ENCODE peak calls at places on chromosomes 5 and 9, in four cellular contexts. N, U, D and Z are unnamed samples.

GRCh38 chr5:134958755-134959154 is 9.0 kb upstream of the CATSPER3 start:
- DNase-seq in N (no peak), U (no peak), D (no peak), Z (no peak)

GRCh38 chr9:134282138-134282650 is 44.1 kb upstream of the RXRA start:
- DNase-seq in N (no peak), U (no peak), D (no peak), Z (no peak)

GRCh38 chr9:91905958-91906585 is 44.0 kb downstream of the ROR2 start:
- DNase-seq in N (no peak), U (peak; percentile 44), D (peak; percentile 10), Z (peak; percentile 39)

GRCh38 chr5:31097851-31098250 is 95.6 kb upstream of the CDH6 start:
- DNase-seq in N (no peak), U (no peak), D (no peak), Z (no peak)

GRCh38 chr9:123434619-123435240 is 78.7 kb downstream of the CRB2 start:
- DNase-seq in N (peak; percentile 35), U (no peak), D (no peak), Z (no peak)

GRCh38 chr9:109880276-109881169 is 100.5 kb downstream of the PALM2AKAP2 start:
- DNase-seq in N (no peak), U (no peak), D (no peak), Z (peak; percentile 68)

GRCh38 chr9:122402403-122403268 is 31.8 kb downstream of the PTGS1 start:
- DNase-seq in N (no peak), U (no peak), D (no peak), Z (no peak)

GRCh38 chr5:86768699-86769202 is 151.0 kb downstream of the COX7C start:
- DNase-seq in N (no peak), U (no peak), D (no peak), Z (no peak)

GRCh38 chr9:33778700-33779351 is 16.5 kb upstream of the PRSS3 start:
- DNase-seq in N (no peak), U (peak; percentile 44), D (peak; percentile 22), Z (peak; percentile 67)

GRCh38 chr5:27491746-27492439 is 453.5 kb upstream of the CDH9 start:
- DNase-seq in N (no peak), U (no peak), D (no peak), Z (no peak)

GRCh38 chr5:103598997-103599556 is 36.5 kb upstream of the NUDT12 start:
- DNase-seq in N (no peak), U (no peak), D (no peak), Z (no peak)

GRCh38 chr5:119359737-119360413 is 4.1 kb downstream of the TNFAIP8 start:
- DNase-seq in N (no peak), U (no peak), D (no peak), Z (no peak)

GRCh38 chr5:29218138-29218537 is 1975.3 kb upstream of the CDH6 start:
- DNase-seq in N (no peak), U (no peak), D (no peak), Z (no peak)

GRCh38 chr9:124038239-124038638 is 26.7 kb downstream of the LHX2 start:
- DNase-seq in N (no peak), U (no peak), D (no peak), Z (peak; percentile 40)

GRCh38 chr9:76835571-76836283 is 70.2 kb downstream of the PRUNE2 start:
- DNase-seq in N (no peak), U (no peak), D (no peak), Z (no peak)

GRCh38 chr9:114034663-114035062 is 43.4 kb downstream of the AMBP start:
- DNase-seq in N (no peak), U (no peak), D (no peak), Z (no peak)

GRCh38 chr5:140967226-140967893 is 1.1 kb downstream of the PCDHAC2 start:
- DNase-seq in N (no peak), U (no peak), D (no peak), Z (no peak)

GRCh38 chr9:70566066-70566465 is 151.6 kb upstream of the KLF9 start:
- DNase-seq in N (no peak), U (no peak), D (no peak), Z (no peak)

GRCh38 chr9:133510926-133511505 is 13.7 kb downstream of the MYMK start:
- DNase-seq in N (no peak), U (no peak), D (no peak), Z (no peak)

GRCh38 chr9:136416914-136417313 is 6.5 kb downstream of the PMPCA start:
- DNase-seq in N (no peak), U (no peak), D (no peak), Z (no peak)

GRCh38 chr9:136421791-136422190 is 11.3 kb downstream of the PMPCA start:
- DNase-seq in N (no peak), U (no peak), D (no peak), Z (no peak)

GRCh38 chr9:136416427-136416826 is 6.0 kb downstream of the PMPCA start:
- DNase-seq in N (no peak), U (no peak), D (no peak), Z (no peak)

GRCh38 chr9:136418182-136419091 is 8.0 kb downstream of the PMPCA start:
- DNase-seq in N (no peak), U (no peak), D (no peak), Z (no peak)

GRCh38 chr9:136419092-136419420 is 8.6 kb downstream of the PMPCA start:
- DNase-seq in N (no peak), U (no peak), D (no peak), Z (no peak)
- H3K36me3 ChIP-seq in N (peaks cover 19% of the 10 kb centered on the region), U (no peaks in the 10 kb centered on the region), D (peaks cover 10% of the 10 kb centered on the region), Z (no peaks in the 10 kb centered on the region)

DNA sequence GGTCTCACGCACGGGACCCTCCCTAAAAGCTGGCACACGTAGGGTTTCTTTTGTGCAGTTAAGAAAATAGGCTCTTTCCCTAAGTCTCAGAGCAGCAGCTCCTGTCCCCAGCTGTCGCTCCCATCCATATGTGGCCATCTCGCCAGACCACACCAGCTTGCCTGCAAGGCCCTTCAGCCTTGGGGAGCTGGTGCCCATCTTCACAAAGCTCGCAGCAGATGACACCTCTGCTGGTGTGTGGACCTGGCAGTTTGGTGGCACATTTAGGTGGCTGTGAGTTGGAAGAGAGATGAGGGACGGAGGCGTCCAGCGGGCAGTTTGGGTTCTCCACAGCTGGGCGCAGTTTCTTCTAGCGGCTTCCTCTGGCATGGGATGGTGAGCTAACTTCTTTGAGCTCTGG is 239.0 kb downstream of the FANCC start:
- DNase-seq in N (peak; percentile 66), U (no peak), D (no peak), Z (no peak)
- H3K4me1 ChIP-seq in N (peaks cover 2% of the 10 kb centered on the region), U (peaks cover 28% of the 10 kb centered on the region), D (no peaks in the 10 kb centered on the region), Z (peaks cover 20% of the 10 kb centered on the region)

GRCh38 chr9:72465602-72466001 is 55.8 kb upstream of the TMC1 start:
- DNase-seq in N (no peak), U (no peak), D (no peak), Z (no peak)

GRCh38 chr9:72464819-72465218 is 56.6 kb upstream of the TMC1 start:
- DNase-seq in N (no peak), U (no peak), D (no peak), Z (no peak)

GRCh38 chr9:72459308-72459707 is 62.1 kb upstream of the TMC1 start:
- DNase-seq in N (no peak), U (no peak), D (no peak), Z (no peak)

GRCh38 chr9:72460342-72461312 is 60.8 kb upstream of the TMC1 start:
- DNase-seq in N (no peak), U (no peak), D (no peak), Z (no peak)

DNA sequence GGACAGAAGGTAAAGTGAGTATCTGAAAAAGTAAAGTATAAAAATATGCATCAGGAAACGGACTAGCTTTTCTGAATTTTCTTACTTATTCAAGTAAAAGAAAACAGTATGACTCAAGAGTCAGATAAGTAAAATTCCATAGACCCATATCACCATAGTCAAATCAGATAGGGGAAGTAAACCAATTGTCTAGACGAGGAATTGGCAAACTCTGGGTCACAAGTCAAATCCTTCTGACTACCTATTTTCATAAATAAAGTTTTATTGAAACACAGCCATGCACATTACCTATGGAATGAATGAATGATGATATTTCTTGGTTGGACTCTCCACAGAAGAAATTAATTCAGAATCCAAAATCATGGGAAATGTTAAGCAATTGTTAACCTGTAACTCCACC is 59.1 kb upstream of the TMC1 start:
- DNase-seq in N (no peak), U (no peak), D (no peak), Z (no peak)
- H3K36me3 ChIP-seq in N (no peaks in the 10 kb centered on the region), U (no peaks in the 10 kb centered on the region), D (no peaks in the 10 kb centered on the region), Z (no peaks in the 10 kb centered on the region)

DNA sequence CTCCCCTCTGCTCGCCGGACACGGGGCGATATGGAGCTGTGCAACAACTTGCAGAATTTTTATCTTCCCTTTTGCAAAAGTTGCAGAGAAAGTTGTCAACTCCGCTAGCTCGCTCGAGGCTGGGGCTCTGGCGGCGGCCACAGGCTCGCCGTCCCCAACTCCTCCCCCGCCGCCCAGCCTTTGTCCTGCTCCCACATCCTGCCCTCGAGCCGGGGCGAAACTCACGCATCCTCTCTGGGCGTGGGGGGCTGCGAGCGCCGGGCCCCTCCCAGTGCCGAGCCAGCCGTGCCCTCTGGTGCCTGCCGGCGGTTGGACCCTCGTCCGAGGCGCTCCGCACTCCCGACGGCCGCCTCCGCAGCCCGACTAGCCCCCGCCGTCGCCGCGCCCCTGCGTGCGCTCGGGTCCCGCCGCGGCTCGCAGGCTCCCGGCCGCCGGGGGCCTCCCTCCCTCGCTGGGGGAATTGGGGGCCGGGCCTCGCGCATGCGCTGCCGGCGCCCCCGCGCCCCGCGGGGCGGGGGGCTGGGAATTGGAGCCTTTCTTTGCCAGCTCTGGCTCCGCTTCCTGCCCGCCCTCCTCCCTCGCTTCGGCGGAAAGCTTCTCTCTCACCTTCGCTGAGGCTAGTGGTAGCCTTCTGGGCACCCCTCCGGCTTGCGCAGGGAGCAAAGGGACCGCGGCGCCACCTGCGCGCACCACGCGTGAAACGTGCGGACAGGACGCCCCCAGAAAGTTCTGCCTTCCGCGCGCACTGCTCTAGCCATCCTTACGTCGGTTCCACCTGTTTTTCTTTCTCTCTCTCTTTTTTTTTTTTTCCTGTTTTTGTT is at the start of gene CCNJL:
- DNase-seq in N (peak; percentile 83), U (peak; percentile 57), D (no peak), Z (peak; percentile 71)
- H3K4me1 ChIP-seq in N (no peaks in the 10 kb centered on the region), U (no peaks in the 10 kb centered on the region), D (no peaks in the 10 kb centered on the region), Z (peaks cover 22% of the 10 kb centered on the region)